ENCODE peak calls at places on chromosomes 16 and 17, in ten cellular contexts. L is K562; O is A549; C is heart left ventricle; M is tibial artery; N is CD4-positive, alpha-beta T cell; W is hepatocyte; H is adrenal gland; X is SK-N-SH; D is body of pancreas. F is an unnamed sample.

GRCh38 chr16:23509763-23510153 is 536 bp downstream of the GGA2 start:
- DNase-seq in L (peak; percentile 65), O (no peak), C (no peak), M (no peak), N (peak; percentile 14), W (peak; percentile 39), H (no peak), X (no peak), D (peak; percentile 43), F (peak; percentile 38)

GRCh38 chr16:81616321-81617020 is 162.6 kb upstream of the PLCG2 start:
- DNase-seq in L (no peak), O (no peak), C (peak; percentile 88), M (no peak), N (peak; percentile 72), W (peak; percentile 76), H (peak; percentile 48), X (peak; percentile 65), D (peak; percentile 47), F (peak; percentile 78)

GRCh38 chr17:74842599-74843351 is 16.9 kb downstream of the GRIN2C start:
- DNase-seq in L (peak; percentile 48), O (peak; percentile 82), C (peak; percentile 89), M (no peak), N (no peak), W (peak; percentile 87), H (peak; percentile 77), X (peak; percentile 99), D (peak; percentile 81), F (peak; percentile 73)

GRCh38 chr17:30363715-30364202 is 15.0 kb upstream of the CPD start:
- DNase-seq in L (peak; percentile 41), O (no peak), C (no peak), M (no peak), N (peak; percentile 64), W (no peak), H (peak; percentile 25), X (no peak), D (no peak), F (no peak)

GRCh38 chr17:17536702-17537101 is 40.5 kb upstream of the RASD1 start:
- DNase-seq in L (no peak), O (no peak), C (no peak), M (no peak), N (no peak), W (no peak), H (no peak), X (no peak), D (no peak), F (no peak)

GRCh38 chr17:49214665-49215360 is 4.3 kb downstream of the ABI3 start:
- DNase-seq in L (no peak), O (no peak), C (no peak), M (no peak), N (no peak), W (no peak), H (peak; percentile 74), X (peak; percentile 29), D (peak; percentile 79), F (no peak)

GRCh38 chr17:47239663-47240374 is 13.8 kb upstream of the ITGB3 start:
- DNase-seq in L (peak; percentile 87), O (peak; percentile 75), C (peak; percentile 81), M (peak; percentile 94), N (no peak), W (peak; percentile 77), H (peak; percentile 96), X (peak; percentile 77), D (peak; percentile 52), F (peak; percentile 70)

GRCh38 chr16:77696149-77696548 is 26.2 kb upstream of the NUDT7 start:
- DNase-seq in L (peak; percentile 30), O (no peak), C (no peak), M (no peak), N (no peak), W (peak; percentile 6), H (no peak), X (no peak), D (no peak), F (peak; percentile 14)

DNA sequence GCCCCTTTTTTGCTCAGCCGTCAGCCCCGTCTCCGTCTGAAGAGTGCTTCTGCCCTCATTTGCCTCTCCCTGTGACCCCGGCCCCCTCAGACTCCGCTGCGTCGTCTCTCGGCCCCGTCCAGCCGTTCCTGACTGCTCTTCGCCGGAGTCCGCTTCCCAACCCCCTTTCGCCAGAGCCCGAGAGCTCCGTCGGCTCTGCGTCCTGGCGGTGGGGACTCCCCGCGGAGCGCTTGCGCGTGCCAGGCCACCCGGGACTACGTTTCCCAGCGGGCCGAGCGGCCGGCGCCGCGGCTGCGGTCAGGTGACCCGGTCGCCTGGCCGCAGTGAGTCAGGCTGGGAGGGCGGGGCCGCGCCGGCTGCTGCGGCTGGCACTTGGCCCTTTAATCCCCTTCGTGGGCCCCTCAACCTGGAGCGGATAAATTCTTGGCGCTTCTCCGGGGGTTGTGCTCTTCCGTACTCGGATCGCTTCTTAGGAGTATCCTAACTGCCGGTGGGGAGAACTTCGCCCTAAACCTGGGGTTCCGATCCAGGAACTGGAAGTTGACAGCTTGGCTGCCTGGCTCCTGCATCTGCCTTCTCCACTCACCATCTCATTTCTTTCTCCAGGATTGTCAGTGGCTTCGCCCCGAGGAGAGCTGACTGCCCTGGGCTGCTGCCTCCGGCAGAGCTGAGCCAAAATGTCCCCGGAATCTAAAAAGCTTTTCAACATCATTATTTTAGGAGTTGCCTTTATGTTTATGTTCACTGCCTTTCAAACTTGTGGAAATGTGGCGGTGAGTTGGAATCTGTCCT is at the start of gene MFSD11:
- DNase-seq in L (peak; percentile 95), O (peak; percentile 93), C (peak; percentile 96), M (peak; percentile 94), N (peak; percentile 93), W (peak; percentile 98), H (peak; percentile 91), X (peak; percentile 98), D (peak; percentile 92), F (peak; percentile 97)
- H3K27ac ChIP-seq in L (peak within 1 kb of the TSS; percentile 99), O (peak within 1 kb of the TSS; percentile 97), C (peak within 1 kb of the TSS; percentile 99), M (peak within 1 kb of the TSS; percentile 97), N (peak within 1 kb of the TSS; percentile 99), W (peak within 1 kb of the TSS; percentile 96), H (peak within 1 kb of the TSS; percentile 99), X (peak within 1 kb of the TSS; percentile 100), D (peak within 1 kb of the TSS; percentile 99), F (peak within 1 kb of the TSS; percentile 95)

GRCh38 chr16:85055503-85056210 is 28.1 kb downstream of the KIAA0513 start:
- DNase-seq in L (peak; percentile 83), O (no peak), C (no peak), M (no peak), N (peak; percentile 58), W (peak; percentile 21), H (peak; percentile 68), X (peak; percentile 43), D (peak; percentile 40), F (peak; percentile 61)

GRCh38 chr16:85057948-85058347 is 30.4 kb downstream of the KIAA0513 start:
- DNase-seq in L (no peak), O (no peak), C (no peak), M (no peak), N (no peak), W (no peak), H (no peak), X (no peak), D (no peak), F (no peak)

GRCh38 chr16:85057212-85057889 is 29.8 kb downstream of the KIAA0513 start:
- DNase-seq in L (peak; percentile 75), O (peak; percentile 33), C (peak; percentile 6), M (no peak), N (no peak), W (peak; percentile 40), H (no peak), X (no peak), D (peak; percentile 55), F (no peak)

GRCh38 chr16:85054948-85055502 is 27.4 kb downstream of the KIAA0513 start:
- DNase-seq in L (no peak), O (no peak), C (no peak), M (no peak), N (no peak), W (no peak), H (no peak), X (no peak), D (no peak), F (no peak)

DNA sequence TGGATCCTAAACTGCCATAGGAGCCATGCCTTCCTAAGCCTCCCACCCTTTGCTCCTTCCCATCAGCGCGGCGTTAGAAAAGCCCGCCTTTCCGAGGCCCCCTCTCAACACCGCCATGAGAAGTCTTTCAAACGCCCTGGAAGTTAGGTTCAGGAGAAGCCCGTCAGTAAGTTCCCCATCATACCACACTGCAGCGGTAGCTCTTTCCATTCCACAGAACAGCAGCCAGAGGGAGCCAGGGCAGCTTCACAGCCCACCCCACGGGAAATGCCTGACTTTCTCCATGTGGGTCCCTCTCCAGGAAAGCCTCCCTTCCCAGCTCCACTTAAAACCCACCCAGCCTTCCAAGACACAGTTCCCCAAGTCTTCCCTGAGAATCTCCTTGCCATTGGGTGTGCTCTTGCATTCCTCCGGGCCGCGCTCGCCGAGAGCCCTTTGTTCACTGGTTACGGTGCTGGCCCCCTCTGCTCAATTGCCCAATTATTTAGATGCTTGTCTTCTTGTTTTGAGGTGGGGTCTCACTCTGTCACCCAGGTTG is 28.7 kb downstream of the KIAA0513 start:
- DNase-seq in L (peak; percentile 60), O (no peak), C (no peak), M (no peak), N (no peak), W (no peak), H (no peak), X (peak; percentile 46), D (no peak), F (peak; percentile 49)
- TF ChIP-seq CTCF in L (peak; percentile 70), O (no peak), C (peak; percentile 37), M (peak; percentile 29), N (peak; percentile 19), W (peak; percentile 35), H (peak; percentile 37), X (peak; percentile 37), D (no peak), F (peak; percentile 58)

GRCh38 chr16:31916056-31916488 is 42.5 kb downstream of the ZNF267 start:
- DNase-seq in L (no peak), O (peak; percentile 16), C (no peak), M (no peak), N (no peak), W (no peak), H (no peak), X (no peak), D (no peak), F (no peak)

DNA sequence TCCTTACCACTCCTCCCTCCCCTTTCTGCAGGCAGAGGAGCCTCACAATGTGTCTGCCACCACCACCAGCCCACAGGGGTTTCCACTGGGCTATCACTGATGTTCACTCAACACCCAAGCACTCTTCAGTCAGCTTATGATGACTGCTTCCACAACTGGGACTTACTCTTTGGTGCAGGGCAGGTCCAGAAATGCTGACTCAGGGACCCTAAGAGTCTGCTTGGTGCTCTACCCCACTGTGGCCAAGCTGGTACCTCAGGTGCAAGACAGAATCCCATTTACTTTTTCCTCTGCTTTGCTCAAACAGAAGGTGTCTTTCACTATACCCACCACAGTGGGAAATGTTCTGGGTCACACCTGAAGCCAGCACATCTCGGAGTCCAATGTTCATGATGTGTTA is 40.1 kb downstream of the ZNF267 start:
- DNase-seq in L (no peak), O (no peak), C (no peak), M (no peak), N (no peak), W (no peak), H (no peak), X (no peak), D (no peak), F (no peak)
- H3K9me3 ChIP-seq in L (peaks cover 58% of the 10 kb centered on the region), O (peaks cover 94% of the 10 kb centered on the region), C (peaks cover 86% of the 10 kb centered on the region), M (peaks cover 13% of the 10 kb centered on the region), N (peaks cover 98% of the 10 kb centered on the region), W (peaks cover 91% of the 10 kb centered on the region), H (peaks cover 42% of the 10 kb centered on the region), X (peaks cover 62% of the 10 kb centered on the region), D (no peaks in the 10 kb centered on the region), F (peaks cover 33% of the 10 kb centered on the region)

DNA sequence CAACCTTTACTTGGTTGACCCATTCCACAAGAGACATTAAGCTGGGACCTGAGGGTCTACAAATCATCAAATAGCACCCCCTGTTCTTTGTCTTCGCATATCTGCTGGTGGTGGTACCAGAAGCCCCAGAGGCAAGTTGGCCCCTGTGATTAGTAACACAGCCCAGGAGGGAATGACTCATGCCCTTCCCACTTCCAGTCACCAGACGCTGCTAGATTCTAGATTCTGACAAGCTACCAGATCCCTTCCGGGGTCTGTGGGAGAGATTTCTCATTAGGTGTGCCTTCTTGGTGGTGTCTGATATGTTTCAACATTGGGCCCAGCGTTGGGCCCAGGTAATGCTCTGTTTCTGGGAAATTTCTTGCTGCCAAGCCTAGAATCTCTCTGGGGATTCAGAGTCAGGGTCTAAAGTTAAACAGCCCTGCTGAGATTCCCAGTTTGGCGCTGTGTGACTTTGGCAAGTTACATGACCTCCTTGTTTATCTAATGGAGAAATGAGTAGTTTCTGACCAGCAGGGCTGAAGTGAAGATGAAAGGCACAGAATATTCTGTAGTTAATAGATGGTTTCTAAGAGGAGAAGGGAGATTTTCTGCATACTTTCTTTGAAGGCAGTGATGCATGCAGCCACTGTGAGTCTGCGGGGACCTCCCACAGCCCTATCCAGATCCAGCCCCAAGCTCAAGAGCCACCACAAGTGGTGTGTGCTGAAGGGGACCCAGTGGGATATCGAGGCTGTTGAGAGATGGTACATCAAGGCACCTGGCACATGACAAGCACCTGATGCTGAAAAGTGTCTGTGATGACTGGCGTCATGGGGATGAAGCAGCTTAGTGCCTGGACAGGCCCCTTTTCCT is 3.9 kb downstream of the TRPV2 start:
- DNase-seq in L (peak; percentile 80), O (peak; percentile 58), C (no peak), M (peak; percentile 85), N (peak; percentile 32), W (peak; percentile 84), H (peak; percentile 77), X (peak; percentile 78), D (no peak), F (no peak)
- H3K27ac ChIP-seq in L (peak overlapping the region; percentile 74), O (peak overlapping the region; percentile 83), C (no peak overlapping the region), M (peak overlapping the region; percentile 93), N (no peak overlapping the region), W (peak overlapping the region; percentile 86), H (peak overlapping the region; percentile 82), X (peak overlapping the region; percentile 78), D (peak overlapping the region; percentile 25), F (no peak overlapping the region)

F was measured in cardiac muscle cell.